ENCODE peak calls at places on chromosomes 6 and 20, in eight cellular contexts. J is heart left ventricle, C is BJ, K is retinal pigment epithelial cell, G is IMR-90, U is lower lobe of right lung, H is SK-N-SH, N is fibroblast of mammary gland. O is an unnamed sample.

GRCh38 chr20:4811661-4812181 is 90.0 kb downstream of the PRND start:
- DNase-seq in J (peak), C (no peak), K (no peak), G (no peak), U (peak), H (no peak), N (no peak), O (no peak)

GRCh38 chr6:73642530-73642929 is 11.3 kb downstream of the SLC17A5 start:
- DNase-seq in J (no peak), C (no peak), K (no peak), G (no peak), U (no peak), H (no peak), N (no peak), O (no peak)

GRCh38 chr6:15427360-15428070 is 181.6 kb downstream of the JARID2 start:
- DNase-seq in J (no peak), C (no peak), K (no peak), G (peak), U (no peak), H (no peak), N (peak), O (peak)

GRCh38 chr20:11084508-11084907 is 410.7 kb upstream of the JAG1 start:
- DNase-seq in J (no peak), C (no peak), K (no peak), G (no peak), U (no peak), H (no peak), N (no peak), O (no peak)

GRCh38 chr6:85453490-85453889 is 3.6 kb downstream of the NT5E start:
- DNase-seq in J (no peak), C (no peak), K (no peak), G (no peak), U (no peak), H (no peak), N (no peak), O (no peak)

GRCh38 chr6:105087571-105088211 is 92.1 kb downstream of the POPDC3 start:
- DNase-seq in J (no peak), C (no peak), K (peak), G (peak), U (no peak), H (peak), N (peak), O (peak)

GRCh38 chr6:133648576-133648975 is 240.3 kb upstream of the TCF21 start:
- DNase-seq in J (no peak), C (no peak), K (no peak), G (peak), U (no peak), H (no peak), N (no peak), O (no peak)

GRCh38 chr6:126444874-126445273 is 105.0 kb downstream of the CENPW start:
- DNase-seq in J (no peak), C (peak), K (peak), G (peak), U (no peak), H (no peak), N (peak), O (peak)

GRCh38 chr6:24930386-24930785 is 5.4 kb downstream of the RIPOR2 start:
- DNase-seq in J (peak), C (peak), K (peak), G (peak), U (no peak), H (no peak), N (peak), O (peak)

GRCh38 chr6:17397764-17398194 is 4.4 kb downstream of the CAP2 start:
- DNase-seq in J (no peak), C (no peak), K (no peak), G (no peak), U (no peak), H (no peak), N (peak), O (peak)

GRCh38 chr6:36062247-36062646 is 34.6 kb downstream of the MAPK14 start:
- DNase-seq in J (no peak), C (no peak), K (no peak), G (no peak), U (no peak), H (no peak), N (no peak), O (no peak)

GRCh38 chr6:147212618-147213017 is 8.4 kb downstream of the STXBP5 start:
- DNase-seq in J (no peak), C (no peak), K (no peak), G (no peak), U (no peak), H (no peak), N (no peak), O (no peak)

GRCh38 chr6:105164418-105164817 is 15.4 kb downstream of the POPDC3 start:
- DNase-seq in J (no peak), C (no peak), K (no peak), G (peak), U (no peak), H (peak), N (peak), O (peak)

GRCh38 chr6:25007269-25007699 is 71.5 kb upstream of the RIPOR2 start:
- DNase-seq in J (no peak), C (no peak), K (no peak), G (no peak), U (no peak), H (no peak), N (no peak), O (no peak)

GRCh38 chr6:158660331-158660730 is 10.5 kb downstream of the SYTL3 start:
- DNase-seq in J (no peak), C (no peak), K (no peak), G (no peak), U (peak), H (peak), N (peak), O (peak)

GRCh38 chr6:95589826-95590570 is 12.7 kb downstream of the MANEA start:
- DNase-seq in J (no peak), C (no peak), K (no peak), G (no peak), U (no peak), H (no peak), N (no peak), O (no peak)

GRCh38 chr6:12602951-12603710 is 113.4 kb upstream of the PHACTR1 start:
- DNase-seq in J (peak), C (no peak), K (no peak), G (peak), U (no peak), H (peak), N (peak), O (peak)

GRCh38 chr20:46930940-46931339 is 36.3 kb downstream of the EYA2 start:
- DNase-seq in J (no peak), C (no peak), K (no peak), G (no peak), U (no peak), H (no peak), N (no peak), O (no peak)

GRCh38 chr6:158799051-158799792 is 19.9 kb downstream of the EZR start:
- DNase-seq in J (no peak), C (no peak), K (peak), G (peak), U (no peak), H (peak), N (peak), O (peak)

GRCh38 chr6:146896960-146897701 is 298.4 kb downstream of the ADGB start:
- DNase-seq in J (no peak), C (no peak), K (no peak), G (no peak), U (no peak), H (no peak), N (no peak), O (no peak)

GRCh38 chr20:4081396-4081795 is 66.0 kb upstream of the RNF24 start:
- DNase-seq in J (no peak), C (no peak), K (no peak), G (no peak), U (no peak), H (no peak), N (peak), O (peak)

GRCh38 chr6:93746892-93747291 is 327.5 kb upstream of the EPHA7 start:
- DNase-seq in J (no peak), C (no peak), K (no peak), G (no peak), U (no peak), H (no peak), N (no peak), O (no peak)

GRCh38 chr6:113493991-113494390 is 363.2 kb upstream of the MARCKS start:
- DNase-seq in J (no peak), C (no peak), K (no peak), G (no peak), U (no peak), H (no peak), N (no peak), O (no peak)

GRCh38 chr20:25389858-25390537 is 637 bp downstream of the ABHD12 start:
- DNase-seq in J (peak), C (no peak), K (no peak), G (no peak), U (peak), H (peak), N (no peak), O (no peak)

GRCh38 chr20:20505554-20505953 is 137.7 kb downstream of the INSM1 start:
- DNase-seq in J (no peak), C (no peak), K (no peak), G (no peak), U (no peak), H (no peak), N (no peak), O (no peak)

GRCh38 chr6:12485226-12485764 is 195.1 kb downstream of the EDN1 start:
- DNase-seq in J (no peak), C (no peak), K (no peak), G (no peak), U (no peak), H (no peak), N (no peak), O (no peak)

GRCh38 chr6:1027795-1028569 is 283.9 kb upstream of the FOXQ1 start:
- DNase-seq in J (no peak), C (no peak), K (no peak), G (no peak), U (no peak), H (no peak), N (no peak), O (peak)

GRCh38 chr6:17473554-17473953 is 80.2 kb downstream of the CAP2 start:
- DNase-seq in J (peak), C (no peak), K (peak), G (no peak), U (no peak), H (no peak), N (no peak), O (no peak)

GRCh38 chr6:25769983-25770382 is 15.4 kb downstream of the SLC17A4 start:
- DNase-seq in J (no peak), C (no peak), K (no peak), G (no peak), U (no peak), H (no peak), N (peak), O (no peak)

GRCh38 chr6:90274481-90275030 is 22.1 kb downstream of the BACH2 start:
- DNase-seq in J (no peak), C (no peak), K (no peak), G (no peak), U (peak), H (no peak), N (no peak), O (no peak)

GRCh38 chr6:129416337-129416990 is 293.5 kb downstream of the ARHGAP18 start:
- DNase-seq in J (peak), C (no peak), K (no peak), G (no peak), U (no peak), H (no peak), N (no peak), O (no peak)

GRCh38 chr20:25309395-25310267 is 61.7 kb downstream of the PYGB start:
- DNase-seq in J (no peak), C (peak), K (peak), G (peak), U (peak), H (peak), N (peak), O (peak)

GRCh38 chr20:64065973-64066341 is 3.0 kb downstream of the TCEA2 start:
- DNase-seq in J (no peak), C (peak), K (no peak), G (peak), U (no peak), H (no peak), N (peak), O (peak)

GRCh38 chr20:61913423-61914225 is 152.1 kb downstream of the TAF4 start:
- DNase-seq in J (no peak), C (no peak), K (no peak), G (no peak), U (peak), H (no peak), N (no peak), O (no peak)

GRCh38 chr20:44651507-44652373 is at the start of gene ADA:
- DNase-seq in J (peak), C (no peak), K (no peak), G (peak), U (peak), H (peak), N (peak), O (peak)

GRCh38 chr20:48278961-48279481 is 493.7 kb upstream of the SULF2 start:
- DNase-seq in J (no peak), C (no peak), K (no peak), G (peak), U (no peak), H (no peak), N (peak), O (peak)

GRCh38 chr20:48273843-48274242 is 488.6 kb upstream of the SULF2 start:
- DNase-seq in J (no peak), C (no peak), K (no peak), G (no peak), U (no peak), H (no peak), N (no peak), O (no peak)

GRCh38 chr20:48275325-48275724 is 490.0 kb upstream of the SULF2 start:
- DNase-seq in J (no peak), C (no peak), K (no peak), G (no peak), U (no peak), H (no peak), N (peak), O (no peak)

GRCh38 chr20:48275737-48276342 is 490.6 kb upstream of the SULF2 start:
- DNase-seq in J (no peak), C (no peak), K (no peak), G (no peak), U (no peak), H (peak), N (no peak), O (no peak)
- TF ChIP-seq CTCF in J (no peak), C (no peak), K (no peak), G (no peak), U (no peak), H (no peak), N (no peak), O (no peak)

DNA sequence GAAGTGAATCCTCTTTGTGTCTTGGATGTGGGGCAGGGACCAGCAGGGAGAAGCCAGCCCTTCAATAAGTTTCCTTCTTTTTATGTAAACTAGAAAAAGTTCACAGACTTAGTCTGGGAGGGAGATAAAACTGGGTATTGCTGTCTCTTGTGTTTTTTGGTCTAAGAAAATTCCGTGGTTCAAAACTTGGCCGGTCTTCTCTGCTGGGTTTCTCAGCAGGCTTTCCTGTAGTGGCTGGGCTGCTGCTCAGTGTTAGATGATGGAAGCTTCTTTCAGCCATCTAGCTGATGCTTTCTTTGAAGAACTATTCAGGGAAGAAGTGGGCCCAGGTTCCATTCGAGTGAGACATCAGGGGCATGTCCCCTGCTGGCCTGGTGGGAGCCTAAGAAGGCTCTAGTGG is 70.7 kb upstream of the SCP2D1 start:
- DNase-seq in J (no peak), C (no peak), K (no peak), G (no peak), U (no peak), H (no peak), N (no peak), O (peak)
- H3K4me3 ChIP-seq in J (no peak), C (no peak), K (no peak), G (no peak), U (no peak), H (no peak), N (no peak), O (no peak)

GRCh38 chr6:160662842-160663241 is 1.2 kb downstream of the LPA start:
- DNase-seq in J (no peak), C (no peak), K (no peak), G (no peak), U (no peak), H (no peak), N (no peak), O (no peak)

GRCh38 chr6:160668589-160668988 is 4.5 kb upstream of the LPA start:
- DNase-seq in J (no peak), C (no peak), K (no peak), G (no peak), U (no peak), H (no peak), N (no peak), O (no peak)

GRCh38 chr6:160667854-160668481 is 3.9 kb upstream of the LPA start:
- DNase-seq in J (no peak), C (no peak), K (no peak), G (no peak), U (no peak), H (peak), N (no peak), O (peak)
- TF ChIP-seq CTCF in J (no peak), C (no peak), K (peak), G (no peak), U (peak), H (peak), N (peak), O (no peak)

DNA sequence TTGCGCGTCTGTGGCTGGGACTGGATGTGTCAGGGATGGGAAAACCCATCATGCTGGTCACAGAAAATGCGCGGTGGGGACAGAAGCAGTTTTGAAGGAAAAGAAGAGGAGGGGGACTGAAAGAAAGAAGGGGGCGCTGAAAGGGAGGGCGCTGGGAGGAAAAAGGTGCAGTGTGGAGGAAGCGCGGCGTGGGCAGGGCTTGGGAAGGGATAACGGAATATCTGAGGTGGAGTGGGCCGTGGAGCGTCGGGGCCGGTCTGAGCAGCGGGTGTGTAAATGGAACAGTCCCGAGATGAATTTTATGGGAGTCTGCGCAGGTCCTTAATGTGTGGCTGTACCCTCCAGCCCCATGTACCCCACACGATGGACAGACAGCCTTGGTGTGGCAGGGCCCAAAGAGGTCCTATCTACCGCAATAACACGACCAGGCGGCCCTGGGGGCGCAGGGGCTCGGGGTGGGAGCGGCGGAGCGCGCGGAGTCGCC is 366 bp upstream of the SLC29A1 start:
- DNase-seq in J (no peak), C (no peak), K (no peak), G (no peak), U (no peak), H (no peak), N (no peak), O (no peak)
- H3K4me3 ChIP-seq in J (peak), C (peak), K (peak), G (peak), U (peak), H (peak), N (peak), O (peak)

GRCh38 chr6:157628463-157628862 is 194.6 kb upstream of the SNX9 start:
- DNase-seq in J (no peak), C (no peak), K (no peak), G (no peak), U (no peak), H (no peak), N (no peak), O (no peak)

GRCh38 chr6:157631838-157632237 is 191.2 kb upstream of the SNX9 start:
- DNase-seq in J (no peak), C (no peak), K (no peak), G (no peak), U (no peak), H (no peak), N (no peak), O (no peak)

GRCh38 chr6:157631388-157631787 is 191.7 kb upstream of the SNX9 start:
- DNase-seq in J (no peak), C (no peak), K (no peak), G (peak), U (no peak), H (no peak), N (peak), O (no peak)

GRCh38 chr6:157629220-157629619 is 193.8 kb upstream of the SNX9 start:
- DNase-seq in J (no peak), C (no peak), K (no peak), G (peak), U (no peak), H (no peak), N (peak), O (peak)

GRCh38 chr6:157630463-157631080 is 192.5 kb upstream of the SNX9 start:
- DNase-seq in J (no peak), C (no peak), K (no peak), G (no peak), U (no peak), H (no peak), N (no peak), O (no peak)
- TF ChIP-seq CTCF in J (no peak), C (no peak), K (no peak), G (no peak), U (no peak), H (no peak), N (no peak), O (no peak)

DNA sequence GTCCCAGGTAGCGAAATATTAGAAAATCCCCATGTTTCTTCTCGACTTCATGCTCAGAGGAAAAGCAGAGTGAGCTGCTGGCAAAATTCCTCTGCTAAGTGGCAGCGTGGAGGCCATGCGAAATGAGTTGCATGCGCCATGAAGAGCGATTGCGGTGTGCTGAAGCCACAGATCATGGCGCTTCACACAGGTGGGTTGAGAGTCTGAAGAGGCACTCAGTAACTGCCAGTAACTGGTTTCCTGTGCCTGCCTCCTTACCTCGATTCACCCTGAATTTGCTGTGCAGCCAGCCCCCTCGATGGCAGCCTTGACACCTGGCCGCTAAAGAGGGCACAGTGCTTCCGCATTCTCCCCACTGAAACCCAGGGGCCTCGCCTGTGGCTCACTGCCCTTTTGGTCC is 301.5 kb downstream of the NRN1 start:
- DNase-seq in J (no peak), C (no peak), K (no peak), G (no peak), U (no peak), H (no peak), N (no peak), O (no peak)
- H3K4me3 ChIP-seq in J (no peak), C (no peak), K (no peak), G (no peak), U (no peak), H (no peak), N (no peak), O (no peak)